ENCODE peak calls at places on chromosomes 6 and 20, in four cellular contexts. One of them, this sample, is unnamed.

GRCh38 chr20:43771791-43772190 is 45.0 kb upstream of the GTSF1L start:
- DNase-seq in GM20000: no peak
- DNase-seq in lower lobe of right lung: no peak
- DNase-seq in WERI-Rb-1: no peak
- DNase-seq in this sample: no peak

GRCh38 chr6:34515473-34516387 is 40.4 kb downstream of the SPDEF start:
- DNase-seq in GM20000: no peak
- DNase-seq in lower lobe of right lung: peak; percentile 24
- DNase-seq in WERI-Rb-1: peak; percentile 45
- DNase-seq in this sample: no peak

GRCh38 chr6:45021652-45022051 is 306.5 kb upstream of the RUNX2 start:
- DNase-seq in GM20000: no peak
- DNase-seq in lower lobe of right lung: no peak
- DNase-seq in WERI-Rb-1: no peak
- DNase-seq in this sample: no peak

GRCh38 chr20:31836853-31837608 is 8.4 kb downstream of the FOXS1 start:
- DNase-seq in GM20000: no peak
- DNase-seq in lower lobe of right lung: no peak
- DNase-seq in WERI-Rb-1: no peak
- DNase-seq in this sample: no peak

GRCh38 chr6:159719287-159719686 is 8.0 kb upstream of the WTAP start:
- DNase-seq in GM20000: no peak
- DNase-seq in lower lobe of right lung: no peak
- DNase-seq in WERI-Rb-1: no peak
- DNase-seq in this sample: no peak

GRCh38 chr6:2940010-2940850 is 31.1 kb downstream of the SERPINB6 start:
- DNase-seq in GM20000: peak; percentile 90
- DNase-seq in lower lobe of right lung: peak; percentile 49
- DNase-seq in WERI-Rb-1: no peak
- DNase-seq in this sample: no peak

GRCh38 chr6:12937971-12938370 is 221.4 kb downstream of the PHACTR1 start:
- DNase-seq in GM20000: no peak
- DNase-seq in lower lobe of right lung: no peak
- DNase-seq in WERI-Rb-1: no peak
- DNase-seq in this sample: no peak

GRCh38 chr20:44017905-44018683 is 103.4 kb downstream of the TOX2 start:
- DNase-seq in GM20000: no peak
- DNase-seq in lower lobe of right lung: peak; percentile 75
- DNase-seq in WERI-Rb-1: no peak
- DNase-seq in this sample: no peak

GRCh38 chr6:160509610-160510009 is 154.5 kb downstream of the LPA start:
- DNase-seq in GM20000: no peak
- DNase-seq in lower lobe of right lung: no peak
- DNase-seq in WERI-Rb-1: no peak
- DNase-seq in this sample: no peak

GRCh38 chr6:16694789-16695188 is 66.5 kb downstream of the ATXN1 start:
- DNase-seq in GM20000: peak; percentile 38
- DNase-seq in lower lobe of right lung: no peak
- DNase-seq in WERI-Rb-1: no peak
- DNase-seq in this sample: no peak

GRCh38 chr20:53412600-53413187 is 180.9 kb downstream of the ZNF217 start:
- DNase-seq in GM20000: no peak
- DNase-seq in lower lobe of right lung: no peak
- DNase-seq in WERI-Rb-1: no peak
- DNase-seq in this sample: no peak

GRCh38 chr6:7954477-7955200 is 44.1 kb upstream of the TXNDC5 start:
- DNase-seq in GM20000: no peak
- DNase-seq in lower lobe of right lung: no peak
- DNase-seq in WERI-Rb-1: no peak
- DNase-seq in this sample: no peak

GRCh38 chr20:24965065-24965919 is 16.2 kb downstream of the CST7 start:
- DNase-seq in GM20000: no peak
- DNase-seq in lower lobe of right lung: peak; percentile 16
- DNase-seq in WERI-Rb-1: peak; percentile 76
- DNase-seq in this sample: peak; percentile 44

GRCh38 chr6:113421997-113422396 is 435.1 kb upstream of the MARCKS start:
- DNase-seq in GM20000: no peak
- DNase-seq in lower lobe of right lung: no peak
- DNase-seq in WERI-Rb-1: no peak
- DNase-seq in this sample: no peak

GRCh38 chr6:137121401-137121997 is 51.9 kb downstream of the IL22RA2 start:
- DNase-seq in GM20000: no peak
- DNase-seq in lower lobe of right lung: no peak
- DNase-seq in WERI-Rb-1: no peak
- DNase-seq in this sample: no peak

GRCh38 chr20:36919715-36920333 is 31.7 kb downstream of the SAMHD1 start:
- DNase-seq in GM20000: peak; percentile 60
- DNase-seq in lower lobe of right lung: no peak
- DNase-seq in WERI-Rb-1: peak; percentile 14
- DNase-seq in this sample: no peak

GRCh38 chr20:43755851-43756250 is 29.0 kb upstream of the GTSF1L start:
- DNase-seq in GM20000: no peak
- DNase-seq in lower lobe of right lung: no peak
- DNase-seq in WERI-Rb-1: no peak
- DNase-seq in this sample: no peak

GRCh38 chr6:39076086-39076992 is 27.8 kb downstream of the GLP1R start:
- DNase-seq in GM20000: no peak
- DNase-seq in lower lobe of right lung: no peak
- DNase-seq in WERI-Rb-1: peak; percentile 12
- DNase-seq in this sample: peak; percentile 9

GRCh38 chr6:127186889-127187288 is 68.4 kb downstream of the RSPO3 start:
- DNase-seq in GM20000: peak; percentile 33
- DNase-seq in lower lobe of right lung: peak; percentile 87
- DNase-seq in WERI-Rb-1: peak; percentile 68
- DNase-seq in this sample: peak; percentile 70

GRCh38 chr6:71386215-71386614 is 97.6 kb downstream of the OGFRL1 start:
- DNase-seq in GM20000: no peak
- DNase-seq in lower lobe of right lung: no peak
- DNase-seq in WERI-Rb-1: no peak
- DNase-seq in this sample: no peak

GRCh38 chr6:71385111-71385822 is 96.7 kb downstream of the OGFRL1 start:
- DNase-seq in GM20000: no peak
- DNase-seq in lower lobe of right lung: no peak
- DNase-seq in WERI-Rb-1: no peak
- DNase-seq in this sample: no peak

GRCh38 chr6:71387179-71387578 is 98.6 kb downstream of the OGFRL1 start:
- DNase-seq in GM20000: no peak
- DNase-seq in lower lobe of right lung: no peak
- DNase-seq in WERI-Rb-1: no peak
- DNase-seq in this sample: no peak

GRCh38 chr6:71383891-71384489 is 95.4 kb downstream of the OGFRL1 start:
- DNase-seq in GM20000: peak; percentile 6
- DNase-seq in lower lobe of right lung: no peak
- DNase-seq in WERI-Rb-1: no peak
- DNase-seq in this sample: no peak

GRCh38 chr6:71383476-71383875 is 94.9 kb downstream of the OGFRL1 start:
- DNase-seq in GM20000: no peak
- DNase-seq in lower lobe of right lung: no peak
- DNase-seq in WERI-Rb-1: peak; percentile 17
- DNase-seq in this sample: no peak
- TF ChIP-seq CTCF in GM20000: no peak
- TF ChIP-seq CTCF in lower lobe of right lung: no peak
- TF ChIP-seq CTCF in WERI-Rb-1: no peak
- TF ChIP-seq CTCF in this sample: no peak

DNA sequence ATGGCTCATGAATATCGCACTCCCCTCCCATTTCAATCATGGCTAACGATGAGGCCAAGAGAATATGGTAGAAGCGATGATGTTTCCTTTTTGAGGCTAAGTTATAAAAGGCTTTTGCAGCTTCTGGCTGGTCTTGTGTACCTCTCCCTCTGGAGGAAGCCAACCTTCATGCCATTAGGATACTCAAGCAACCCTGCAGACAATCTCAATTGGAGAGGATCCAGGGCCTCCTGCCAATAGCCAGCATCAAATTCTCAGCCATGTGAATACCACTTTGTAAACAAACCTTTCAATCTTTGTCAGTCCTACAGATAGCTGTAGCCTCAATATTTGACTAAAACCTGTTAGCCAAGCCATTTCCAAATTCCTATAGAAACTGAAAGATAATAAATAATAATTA is 738.4 kb downstream of the KIF16B start:
- DNase-seq in GM20000: no peak
- DNase-seq in lower lobe of right lung: no peak
- DNase-seq in WERI-Rb-1: no peak
- DNase-seq in this sample: no peak
- TF ChIP-seq CTCF in GM20000: no peak
- TF ChIP-seq CTCF in lower lobe of right lung: no peak
- TF ChIP-seq CTCF in WERI-Rb-1: no peak
- TF ChIP-seq CTCF in this sample: no peak

GRCh38 chr20:22303523-22303922 is 280.8 kb downstream of the FOXA2 start:
- DNase-seq in GM20000: no peak
- DNase-seq in lower lobe of right lung: no peak
- DNase-seq in WERI-Rb-1: no peak
- DNase-seq in this sample: no peak
- TF ChIP-seq CTCF in GM20000: no peak
- TF ChIP-seq CTCF in lower lobe of right lung: no peak
- TF ChIP-seq CTCF in WERI-Rb-1: peak; percentile 49
- TF ChIP-seq CTCF in this sample: no peak

DNA sequence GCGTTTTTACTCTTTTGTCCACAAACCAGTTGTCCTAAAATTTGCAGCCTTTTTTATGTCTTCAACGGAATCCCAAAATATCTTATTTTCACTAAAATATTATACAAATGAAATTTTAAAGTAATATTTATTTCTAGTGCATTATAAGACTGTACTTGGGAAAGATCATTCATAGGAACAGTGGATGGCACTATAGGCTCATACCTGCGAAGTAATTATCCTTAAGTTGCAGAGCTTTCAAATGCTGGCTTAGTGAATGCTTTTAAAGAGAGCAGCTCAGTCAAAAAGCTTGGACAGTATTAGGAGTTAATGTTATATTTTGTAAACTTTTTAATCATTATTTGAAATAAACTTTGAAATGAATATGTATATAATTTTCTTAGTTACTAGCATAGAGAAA is 254.9 kb downstream of the CDKAL1 start:
- DNase-seq in GM20000: no peak
- DNase-seq in lower lobe of right lung: no peak
- DNase-seq in WERI-Rb-1: no peak
- DNase-seq in this sample: no peak
- TF ChIP-seq CTCF in GM20000: no peak
- TF ChIP-seq CTCF in lower lobe of right lung: no peak
- TF ChIP-seq CTCF in WERI-Rb-1: peak; percentile 39
- TF ChIP-seq CTCF in this sample: no peak

DNA sequence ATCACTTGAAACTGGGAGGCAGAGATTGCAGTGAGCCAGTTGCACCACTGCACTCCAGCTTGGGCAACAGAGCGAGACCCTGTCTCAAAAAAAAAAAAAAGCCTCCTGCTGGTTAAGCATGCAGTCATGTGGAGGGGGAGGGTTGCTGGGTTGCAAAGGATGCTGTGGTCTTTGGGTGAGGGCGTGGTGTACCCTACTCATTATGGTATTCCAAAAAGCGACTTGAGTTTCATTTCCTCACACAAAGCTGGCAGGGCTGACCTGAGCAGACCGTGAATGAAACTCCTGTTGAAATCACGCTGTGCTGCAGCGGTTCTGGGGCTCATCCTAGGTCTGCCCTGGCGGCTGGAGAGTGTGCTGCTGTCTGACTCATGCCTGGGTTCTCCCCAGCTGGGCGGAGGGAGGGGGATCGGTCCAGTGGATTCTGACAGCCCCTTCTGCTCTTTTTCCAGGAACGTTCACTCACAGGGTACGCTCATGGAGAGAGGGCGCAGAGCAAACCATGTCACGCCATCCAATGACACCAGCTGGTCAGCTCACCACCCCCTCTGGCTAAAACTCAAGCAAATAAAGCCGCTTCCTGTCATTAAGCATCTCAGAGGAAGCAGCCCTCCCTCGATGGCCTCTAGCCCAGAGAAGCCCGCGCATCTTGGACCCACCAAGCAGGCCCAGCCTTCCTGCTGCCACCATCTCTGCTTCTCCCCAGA is 166.2 kb downstream of the SCML4 start:
- DNase-seq in GM20000: peak; percentile 66
- DNase-seq in lower lobe of right lung: peak; percentile 79
- DNase-seq in WERI-Rb-1: no peak
- DNase-seq in this sample: peak; percentile 76
- TF ChIP-seq CTCF in GM20000: no peak
- TF ChIP-seq CTCF in lower lobe of right lung: peak; percentile 15
- TF ChIP-seq CTCF in WERI-Rb-1: no peak
- TF ChIP-seq CTCF in this sample: peak; percentile 1

GRCh38 chr6:109690740-109691687 is at the start of the genes AK9 and FIG4:
- DNase-seq in GM20000: peak; percentile 90
- DNase-seq in lower lobe of right lung: peak; percentile 96
- DNase-seq in WERI-Rb-1: peak; percentile 96
- DNase-seq in this sample: peak; percentile 88
- TF ChIP-seq CTCF in GM20000: no peak
- TF ChIP-seq CTCF in lower lobe of right lung: peak; percentile 23
- TF ChIP-seq CTCF in WERI-Rb-1: peak; percentile 17
- TF ChIP-seq CTCF in this sample: no peak

DNA sequence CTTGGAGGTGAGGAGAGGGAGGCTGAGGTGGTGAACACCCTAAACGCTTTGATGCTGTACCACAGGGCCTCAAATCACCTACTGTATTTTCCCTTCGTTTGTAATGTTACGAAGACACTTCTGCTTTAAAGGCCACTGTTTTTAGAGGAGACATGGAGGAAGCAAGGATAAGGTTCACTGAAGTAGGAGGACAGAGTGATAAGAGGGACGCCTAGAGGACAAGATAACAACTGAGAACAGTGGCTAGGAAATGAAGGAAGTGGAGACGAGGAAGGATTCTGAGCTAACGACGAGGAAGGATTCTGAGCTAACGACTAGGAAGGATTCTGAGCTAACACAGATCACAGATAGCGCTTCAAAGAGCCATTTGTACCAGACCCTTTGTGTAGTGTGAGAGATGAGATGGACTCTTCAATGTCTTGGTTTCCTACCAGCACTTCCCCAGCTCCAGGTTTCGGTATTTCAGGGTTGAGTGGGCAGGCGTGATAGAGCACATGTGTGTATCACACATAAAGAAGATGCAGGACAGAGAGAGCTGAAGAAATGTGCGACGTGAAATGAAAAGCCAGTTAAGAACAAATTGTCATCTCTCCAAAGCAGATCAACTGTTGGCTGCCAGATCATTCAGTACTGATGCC is 7.5 kb downstream of the SF3B5 start:
- DNase-seq in GM20000: peak; percentile 25
- DNase-seq in lower lobe of right lung: no peak
- DNase-seq in WERI-Rb-1: no peak
- DNase-seq in this sample: no peak
- TF ChIP-seq CTCF in GM20000: no peak
- TF ChIP-seq CTCF in lower lobe of right lung: no peak
- TF ChIP-seq CTCF in WERI-Rb-1: no peak
- TF ChIP-seq CTCF in this sample: no peak

GRCh38 chr6:5946181-5946580 is 60.5 kb downstream of the NRN1 start:
- DNase-seq in GM20000: no peak
- DNase-seq in lower lobe of right lung: no peak
- DNase-seq in WERI-Rb-1: no peak
- DNase-seq in this sample: no peak

GRCh38 chr6:5946701-5947100 is 60.0 kb downstream of the NRN1 start:
- DNase-seq in GM20000: no peak
- DNase-seq in lower lobe of right lung: no peak
- DNase-seq in WERI-Rb-1: no peak
- DNase-seq in this sample: no peak

GRCh38 chr6:5950448-5950847 is 56.3 kb downstream of the NRN1 start:
- DNase-seq in GM20000: peak; percentile 34
- DNase-seq in lower lobe of right lung: no peak
- DNase-seq in WERI-Rb-1: peak; percentile 48
- DNase-seq in this sample: no peak
- TF ChIP-seq CTCF in GM20000: peak; percentile 37
- TF ChIP-seq CTCF in lower lobe of right lung: peak; percentile 54
- TF ChIP-seq CTCF in WERI-Rb-1: peak; percentile 88
- TF ChIP-seq CTCF in this sample: peak; percentile 61

GRCh38 chr6:134577998-134578397 is 260.1 kb upstream of the SGK1 start:
- DNase-seq in GM20000: no peak
- DNase-seq in lower lobe of right lung: no peak
- DNase-seq in WERI-Rb-1: no peak
- DNase-seq in this sample: no peak
- TF ChIP-seq CTCF in GM20000: no peak
- TF ChIP-seq CTCF in lower lobe of right lung: no peak
- TF ChIP-seq CTCF in WERI-Rb-1: no peak
- TF ChIP-seq CTCF in this sample: no peak

GRCh38 chr6:14464049-14464448 is 346.5 kb downstream of the CD83 start:
- DNase-seq in GM20000: no peak
- DNase-seq in lower lobe of right lung: no peak
- DNase-seq in WERI-Rb-1: no peak
- DNase-seq in this sample: no peak
- TF ChIP-seq CTCF in GM20000: no peak
- TF ChIP-seq CTCF in lower lobe of right lung: no peak
- TF ChIP-seq CTCF in WERI-Rb-1: no peak
- TF ChIP-seq CTCF in this sample: peak; percentile 15

This sample was measured in CD14-positive monocyte.